ENCODE peak calls at places on chromosomes 1 and 21, in six cellular contexts. One of them, this sample, is unnamed.
A peak's percentile ranks its signal among the peaks of the same experiment; 100 is the strongest.

GRCh38 chr1:232578681-232579195 is 51.2 kb downstream of the SIPA1L2 start:
- DNase-seq in H9: no peak
- DNase-seq in neural progenitor cell: peak; percentile 38
- DNase-seq in PC-9: no peak
- DNase-seq in GM23338: no peak
- DNase-seq in MM.1S: peak; percentile 72
- DNase-seq in this sample: no peak

GRCh38 chr1:101407505-101408211 is 170.8 kb downstream of the S1PR1 start:
- DNase-seq in H9: no peak
- DNase-seq in neural progenitor cell: no peak
- DNase-seq in PC-9: no peak
- DNase-seq in GM23338: no peak
- DNase-seq in MM.1S: peak; percentile 50
- DNase-seq in this sample: no peak

GRCh38 chr1:192802406-192802805 is 6.4 kb upstream of the RGS2 start:
- DNase-seq in H9: no peak
- DNase-seq in neural progenitor cell: no peak
- DNase-seq in PC-9: no peak
- DNase-seq in GM23338: no peak
- DNase-seq in MM.1S: no peak
- DNase-seq in this sample: no peak

GRCh38 chr1:41741244-41741643 is 177.5 kb downstream of the HIVEP3 start:
- DNase-seq in H9: no peak
- DNase-seq in neural progenitor cell: no peak
- DNase-seq in PC-9: no peak
- DNase-seq in GM23338: no peak
- DNase-seq in MM.1S: no peak
- DNase-seq in this sample: no peak

GRCh38 chr1:154626456-154627246 is 18.7 kb upstream of the ADAR start:
- DNase-seq in H9: no peak
- DNase-seq in neural progenitor cell: peak; percentile 23
- DNase-seq in PC-9: no peak
- DNase-seq in GM23338: no peak
- DNase-seq in MM.1S: peak; percentile 38
- DNase-seq in this sample: no peak

GRCh38 chr1:8174807-8175206 is 143.1 kb upstream of the SLC45A1 start:
- DNase-seq in H9: no peak
- DNase-seq in neural progenitor cell: no peak
- DNase-seq in PC-9: no peak
- DNase-seq in GM23338: no peak
- DNase-seq in MM.1S: no peak
- DNase-seq in this sample: no peak

GRCh38 chr1:72177711-72178110 is 104.6 kb downstream of the NEGR1 start:
- DNase-seq in H9: no peak
- DNase-seq in neural progenitor cell: no peak
- DNase-seq in PC-9: no peak
- DNase-seq in GM23338: no peak
- DNase-seq in MM.1S: no peak
- DNase-seq in this sample: peak; percentile 19

GRCh38 chr1:235866207-235866912 is at the start of gene LYST:
- DNase-seq in H9: peak; percentile 46
- DNase-seq in neural progenitor cell: peak; percentile 71
- DNase-seq in PC-9: peak; percentile 56
- DNase-seq in GM23338: peak; percentile 65
- DNase-seq in MM.1S: peak; percentile 75
- DNase-seq in this sample: peak; percentile 32

GRCh38 chr1:234848972-234849641 is 239.1 kb upstream of the IRF2BP2 start:
- DNase-seq in H9: no peak
- DNase-seq in neural progenitor cell: no peak
- DNase-seq in PC-9: no peak
- DNase-seq in GM23338: no peak
- DNase-seq in MM.1S: no peak
- DNase-seq in this sample: peak; percentile 97

GRCh38 chr1:101174722-101175121 is 62.1 kb upstream of the S1PR1 start:
- DNase-seq in H9: no peak
- DNase-seq in neural progenitor cell: no peak
- DNase-seq in PC-9: no peak
- DNase-seq in GM23338: peak; percentile 27
- DNase-seq in MM.1S: no peak
- DNase-seq in this sample: peak; percentile 21

GRCh38 chr1:12465126-12465525 is 152.9 kb downstream of the DHRS3 start:
- DNase-seq in H9: no peak
- DNase-seq in neural progenitor cell: no peak
- DNase-seq in PC-9: no peak
- DNase-seq in GM23338: no peak
- DNase-seq in MM.1S: no peak
- DNase-seq in this sample: peak; percentile 64

GRCh38 chr1:30997463-30998057 is 68.0 kb downstream of the PUM1 start:
- DNase-seq in H9: no peak
- DNase-seq in neural progenitor cell: no peak
- DNase-seq in PC-9: no peak
- DNase-seq in GM23338: no peak
- DNase-seq in MM.1S: no peak
- DNase-seq in this sample: no peak

GRCh38 chr1:64087768-64088167 is 115.7 kb upstream of the UBE2U start:
- DNase-seq in H9: no peak
- DNase-seq in neural progenitor cell: no peak
- DNase-seq in PC-9: no peak
- DNase-seq in GM23338: no peak
- DNase-seq in MM.1S: no peak
- DNase-seq in this sample: peak; percentile 92

GRCh38 chr21:38244885-38245869 is 11.6 kb upstream of the KCNJ15 start:
- DNase-seq in H9: no peak
- DNase-seq in neural progenitor cell: no peak
- DNase-seq in PC-9: no peak
- DNase-seq in GM23338: no peak
- DNase-seq in MM.1S: peak; percentile 85
- DNase-seq in this sample: peak; percentile 82

GRCh38 chr1:64127297-64127696 is 76.1 kb upstream of the UBE2U start:
- DNase-seq in H9: no peak
- DNase-seq in neural progenitor cell: no peak
- DNase-seq in PC-9: no peak
- DNase-seq in GM23338: no peak
- DNase-seq in MM.1S: no peak
- DNase-seq in this sample: no peak

GRCh38 chr21:29904359-29905282 is 35.2 kb downstream of the GRIK1 start:
- DNase-seq in H9: peak; percentile 32
- DNase-seq in neural progenitor cell: no peak
- DNase-seq in PC-9: no peak
- DNase-seq in GM23338: peak; percentile 17
- DNase-seq in MM.1S: no peak
- DNase-seq in this sample: peak; percentile 14

GRCh38 chr1:15799928-15800835 is 7.3 kb downstream of the UQCRHL start:
- DNase-seq in H9: peak; percentile 79
- DNase-seq in neural progenitor cell: peak; percentile 44
- DNase-seq in PC-9: peak; percentile 97
- DNase-seq in GM23338: peak; percentile 40
- DNase-seq in MM.1S: no peak
- DNase-seq in this sample: peak; percentile 42

GRCh38 chr1:18452550-18452949 is 28.2 kb upstream of the KLHDC7A start:
- DNase-seq in H9: peak; percentile 43
- DNase-seq in neural progenitor cell: peak; percentile 45
- DNase-seq in PC-9: peak; percentile 51
- DNase-seq in GM23338: peak; percentile 58
- DNase-seq in MM.1S: peak; percentile 15
- DNase-seq in this sample: no peak

GRCh38 chr1:147794570-147794969 is 34.2 kb upstream of the GJA5 start:
- DNase-seq in H9: no peak
- DNase-seq in neural progenitor cell: no peak
- DNase-seq in PC-9: no peak
- DNase-seq in GM23338: no peak
- DNase-seq in MM.1S: no peak
- DNase-seq in this sample: no peak

GRCh38 chr1:236311040-236311439 is 29.3 kb upstream of the ERO1B start:
- DNase-seq in H9: no peak
- DNase-seq in neural progenitor cell: peak; percentile 18
- DNase-seq in PC-9: no peak
- DNase-seq in GM23338: no peak
- DNase-seq in MM.1S: no peak
- DNase-seq in this sample: no peak

GRCh38 chr1:17276568-17276967 is 27.7 kb downstream of the PADI3 start:
- DNase-seq in H9: no peak
- DNase-seq in neural progenitor cell: no peak
- DNase-seq in PC-9: peak; percentile 88
- DNase-seq in GM23338: no peak
- DNase-seq in MM.1S: no peak
- DNase-seq in this sample: peak; percentile 79

GRCh38 chr1:221708076-221708571 is 33.8 kb downstream of the DUSP10 start:
- DNase-seq in H9: no peak
- DNase-seq in neural progenitor cell: no peak
- DNase-seq in PC-9: no peak
- DNase-seq in GM23338: no peak
- DNase-seq in MM.1S: no peak
- DNase-seq in this sample: no peak

GRCh38 chr1:53278294-53278693 is 40.0 kb upstream of the MAGOH start:
- DNase-seq in H9: peak; percentile 53
- DNase-seq in neural progenitor cell: peak; percentile 68
- DNase-seq in PC-9: no peak
- DNase-seq in GM23338: peak; percentile 69
- DNase-seq in MM.1S: peak; percentile 37
- DNase-seq in this sample: peak; percentile 25

GRCh38 chr1:186055846-186056245 is 319.2 kb downstream of the TPR start:
- DNase-seq in H9: no peak
- DNase-seq in neural progenitor cell: no peak
- DNase-seq in PC-9: no peak
- DNase-seq in GM23338: no peak
- DNase-seq in MM.1S: no peak
- DNase-seq in this sample: peak; percentile 20

DNA sequence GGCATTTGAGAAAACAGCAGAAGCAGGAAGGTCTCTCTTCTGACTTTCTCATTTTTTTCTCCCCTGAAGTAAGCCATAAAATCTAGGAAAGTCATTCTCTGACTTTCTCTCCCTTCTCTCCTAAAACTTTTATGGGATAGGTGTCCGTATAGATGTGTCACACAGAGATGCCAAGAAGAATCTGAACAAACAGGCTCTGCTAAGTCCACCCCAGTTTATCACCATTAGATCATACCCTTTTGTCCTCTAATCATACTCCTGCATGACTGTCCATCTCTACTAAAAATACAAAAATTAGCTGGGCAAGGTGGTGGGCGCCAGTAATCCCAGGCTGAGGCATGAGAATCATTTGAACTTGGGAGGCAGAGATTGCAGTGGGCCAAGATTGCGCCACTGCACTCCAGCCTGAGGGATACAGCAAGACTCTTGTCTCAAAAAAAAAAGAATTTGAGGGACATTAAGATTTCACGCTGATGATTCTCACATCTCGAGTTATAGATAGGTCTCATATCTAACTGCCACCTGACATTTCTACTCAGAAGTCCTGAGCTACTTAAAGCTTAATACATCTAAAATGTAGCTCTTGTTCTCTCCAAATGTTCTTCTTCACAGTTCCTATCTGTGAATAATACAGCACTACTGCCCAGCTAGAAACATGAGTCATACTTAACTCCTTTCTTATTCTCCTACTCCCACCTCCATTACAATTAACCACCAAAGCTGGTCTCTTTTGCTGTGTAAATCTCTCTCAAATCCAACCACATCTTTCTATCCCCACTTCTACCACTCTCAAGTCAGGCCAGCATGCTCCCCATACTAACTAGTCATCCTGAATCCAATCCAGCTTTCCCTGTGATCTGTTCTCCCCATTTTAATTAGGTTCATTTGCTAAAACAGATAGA is 47.7 kb downstream of the ZNF644 start:
- DNase-seq in H9: no peak
- DNase-seq in neural progenitor cell: no peak
- DNase-seq in PC-9: no peak
- DNase-seq in GM23338: peak; percentile 59
- DNase-seq in MM.1S: no peak
- DNase-seq in this sample: peak; percentile 49
- H3K27ac ChIP-seq in H9: peak overlapping the region; percentile 82
- H3K27ac ChIP-seq in neural progenitor cell: no peak overlapping the region
- H3K27ac ChIP-seq in PC-9: peak overlapping the region; percentile 11
- H3K27ac ChIP-seq in GM23338: peak overlapping the region; percentile 53
- H3K27ac ChIP-seq in MM.1S: no peak overlapping the region
- H3K27ac ChIP-seq in this sample: no peak overlapping the region

GRCh38 chr1:28517649-28517999 is 11.8 kb downstream of the RCC1 start:
- DNase-seq in H9: peak; percentile 54
- DNase-seq in neural progenitor cell: peak; percentile 29
- DNase-seq in PC-9: no peak
- DNase-seq in GM23338: no peak
- DNase-seq in MM.1S: no peak
- DNase-seq in this sample: peak; percentile 43

GRCh38 chr1:28519946-28520725 is 14.3 kb downstream of the RCC1 start:
- DNase-seq in H9: no peak
- DNase-seq in neural progenitor cell: no peak
- DNase-seq in PC-9: no peak
- DNase-seq in GM23338: no peak
- DNase-seq in MM.1S: no peak
- DNase-seq in this sample: no peak

GRCh38 chr1:28518000-28518744 is 12.3 kb downstream of the RCC1 start:
- DNase-seq in H9: peak; percentile 92
- DNase-seq in neural progenitor cell: peak; percentile 96
- DNase-seq in PC-9: peak; percentile 66
- DNase-seq in GM23338: peak; percentile 95
- DNase-seq in MM.1S: peak; percentile 93
- DNase-seq in this sample: peak; percentile 83

GRCh38 chr1:28516518-28516956 is 10.7 kb downstream of the RCC1 start:
- DNase-seq in H9: no peak
- DNase-seq in neural progenitor cell: no peak
- DNase-seq in PC-9: no peak
- DNase-seq in GM23338: no peak
- DNase-seq in MM.1S: no peak
- DNase-seq in this sample: peak; percentile 27

GRCh38 chr1:28518745-28519341 is 13.0 kb downstream of the RCC1 start:
- DNase-seq in H9: no peak
- DNase-seq in neural progenitor cell: no peak
- DNase-seq in PC-9: peak; percentile 44
- DNase-seq in GM23338: no peak
- DNase-seq in MM.1S: peak; percentile 59
- DNase-seq in this sample: peak; percentile 20
- H2AFZ ChIP-seq in H9: no peak overlapping the region
- H2AFZ ChIP-seq in neural progenitor cell: no peak overlapping the region
- H2AFZ ChIP-seq in PC-9: peak overlapping the region; percentile 52
- H2AFZ ChIP-seq in GM23338: peak overlapping the region; percentile 76
- H2AFZ ChIP-seq in MM.1S: peak overlapping the region; percentile 43
- H2AFZ ChIP-seq in this sample: peak overlapping the region; percentile 15

DNA sequence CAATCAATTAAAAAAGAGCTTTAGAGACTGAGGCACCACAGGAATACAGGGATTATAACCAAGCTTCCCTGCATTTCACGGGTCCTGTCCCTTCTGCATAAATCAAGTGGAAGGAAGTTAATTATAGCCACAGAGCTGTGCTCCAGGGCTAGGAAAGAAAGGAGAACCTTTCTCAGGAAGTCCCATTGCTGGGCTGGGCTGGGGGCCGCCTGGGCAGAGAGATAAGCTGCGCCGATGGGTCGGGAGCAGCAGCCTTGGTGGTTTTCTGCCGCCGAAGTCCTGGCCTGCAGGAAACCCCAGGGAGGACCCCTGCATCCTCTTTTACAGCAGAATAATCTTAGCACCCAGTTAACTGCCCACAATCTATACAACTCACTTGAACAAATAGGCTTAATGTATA is 12.6 kb upstream of the CD34 start:
- DNase-seq in H9: no peak
- DNase-seq in neural progenitor cell: peak; percentile 52
- DNase-seq in PC-9: no peak
- DNase-seq in GM23338: no peak
- DNase-seq in MM.1S: no peak
- DNase-seq in this sample: no peak
- H3K27ac ChIP-seq in H9: no peak overlapping the region
- H3K27ac ChIP-seq in neural progenitor cell: no peak overlapping the region
- H3K27ac ChIP-seq in PC-9: no peak overlapping the region
- H3K27ac ChIP-seq in GM23338: no peak overlapping the region
- H3K27ac ChIP-seq in MM.1S: no peak overlapping the region
- H3K27ac ChIP-seq in this sample: no peak overlapping the region

GRCh38 chr1:167518331-167518700 is at the start of gene CD247:
- DNase-seq in H9: no peak
- DNase-seq in neural progenitor cell: no peak
- DNase-seq in PC-9: no peak
- DNase-seq in GM23338: no peak
- DNase-seq in MM.1S: peak; percentile 52
- DNase-seq in this sample: no peak
- H2AFZ ChIP-seq in H9: no peak within 1 kb of the TSS
- H2AFZ ChIP-seq in neural progenitor cell: no peak within 1 kb of the TSS
- H2AFZ ChIP-seq in PC-9: no peak within 1 kb of the TSS
- H2AFZ ChIP-seq in GM23338: peak within 1 kb of the TSS; percentile 66
- H2AFZ ChIP-seq in MM.1S: no peak within 1 kb of the TSS
- H2AFZ ChIP-seq in this sample: no peak within 1 kb of the TSS

This sample was measured in fibroblast of lung.